ENCODE peak calls at places on chromosomes 2 and 18, in seven cellular contexts. C is brain microvascular endothelial cell, N is PC-3, L is cardiac muscle cell, U is astrocyte, T is neuronal stem cell, Q is WERI-Rb-1. Y is an unnamed sample.

GRCh38 chr18:59664329-59664728 is 32.9 kb downstream of the CCBE1 start:
- DNase-seq in C (no peak), N (no peak), L (no peak), U (no peak), T (no peak), Q (no peak), Y (no peak)

GRCh38 chr2:74890711-74891110 is 56.8 kb downstream of the HK2 start:
- DNase-seq in C (no peak), N (no peak), L (no peak), U (no peak), T (no peak), Q (no peak), Y (no peak)

GRCh38 chr2:33304032-33304864 is 172.2 kb upstream of the RASGRP3 start:
- DNase-seq in C (no peak), N (peak; percentile 78), L (no peak), U (no peak), T (no peak), Q (no peak), Y (no peak)

GRCh38 chr2:100628506-100628905 is 65.7 kb downstream of the PDCL3 start:
- DNase-seq in C (no peak), N (no peak), L (no peak), U (no peak), T (no peak), Q (no peak), Y (no peak)

GRCh38 chr2:74573747-74574562 is 19.4 kb downstream of the DOK1 start:
- DNase-seq in C (peak; percentile 68), N (peak; percentile 72), L (no peak), U (no peak), T (no peak), Q (no peak), Y (no peak)

GRCh38 chr2:88739985-88740600 is 48.6 kb downstream of the RPIA start:
- DNase-seq in C (peak; percentile 74), N (peak; percentile 80), L (peak; percentile 74), U (peak; percentile 31), T (peak; percentile 65), Q (peak; percentile 65), Y (peak; percentile 83)

GRCh38 chr2:219946021-219946420 is 318.6 kb downstream of the SLC4A3 start:
- DNase-seq in C (no peak), N (no peak), L (no peak), U (no peak), T (no peak), Q (no peak), Y (no peak)

GRCh38 chr2:30178618-30179404 is 32.0 kb downstream of the YPEL5 start:
- DNase-seq in C (peak; percentile 34), N (no peak), L (no peak), U (no peak), T (no peak), Q (no peak), Y (no peak)

GRCh38 chr2:240285725-240286124 is 145.3 kb upstream of the OTOS start:
- DNase-seq in C (no peak), N (no peak), L (no peak), U (no peak), T (no peak), Q (no peak), Y (no peak)

GRCh38 chr2:128379021-128380005 is 60.6 kb upstream of the HS6ST1 start:
- DNase-seq in C (peak; percentile 24), N (no peak), L (no peak), U (peak; percentile 42), T (peak; percentile 68), Q (no peak), Y (peak; percentile 44)

GRCh38 chr2:232798156-232798555 is 21.8 kb upstream of the KCNJ13 start:
- DNase-seq in C (no peak), N (no peak), L (no peak), U (no peak), T (no peak), Q (no peak), Y (no peak)

GRCh38 chr2:111972955-111973565 is 74.7 kb downstream of the MERTK start:
- DNase-seq in C (no peak), N (peak; percentile 62), L (peak; percentile 13), U (no peak), T (no peak), Q (no peak), Y (no peak)

GRCh38 chr2:42141687-42142475 is 27.3 kb upstream of the EML4 start:
- DNase-seq in C (peak; percentile 96), N (peak; percentile 60), L (peak; percentile 30), U (peak; percentile 93), T (no peak), Q (no peak), Y (peak; percentile 82)

GRCh38 chr18:54752185-54752584 is 76.1 kb upstream of the RAB27B start:
- DNase-seq in C (no peak), N (no peak), L (no peak), U (no peak), T (no peak), Q (no peak), Y (no peak)

GRCh38 chr2:241302759-241303651 is 12.5 kb downstream of the HDLBP start:
- DNase-seq in C (no peak), N (no peak), L (peak; percentile 53), U (no peak), T (no peak), Q (no peak), Y (no peak)

GRCh38 chr2:241157841-241158545 is 7.7 kb downstream of the PPP1R7 start:
- DNase-seq in C (peak; percentile 84), N (no peak), L (no peak), U (peak; percentile 25), T (no peak), Q (no peak), Y (no peak)

GRCh38 chr2:64260817-64261216 is 116.6 kb upstream of the PELI1 start:
- DNase-seq in C (no peak), N (no peak), L (no peak), U (no peak), T (no peak), Q (no peak), Y (no peak)

GRCh38 chr2:222423632-222424280 is 587 bp upstream of the SGPP2 start:
- DNase-seq in C (no peak), N (no peak), L (no peak), U (no peak), T (no peak), Q (no peak), Y (no peak)

GRCh38 chr18:35386600-35387366 is 9.6 kb upstream of the ZNF396 start:
- DNase-seq in C (peak; percentile 76), N (peak; percentile 66), L (peak; percentile 85), U (peak; percentile 59), T (peak; percentile 72), Q (peak; percentile 66), Y (peak; percentile 74)

GRCh38 chr18:2917255-2918047 is 70.6 kb downstream of the EMILIN2 start:
- DNase-seq in C (no peak), N (no peak), L (no peak), U (no peak), T (no peak), Q (no peak), Y (no peak)

GRCh38 chr2:176082885-176083731 is 654 bp downstream of the EVX2 start:
- DNase-seq in C (no peak), N (no peak), L (peak; percentile 47), U (no peak), T (no peak), Q (no peak), Y (no peak)
- H3K27me3 ChIP-seq in C (peaks cover 95% of the 10 kb centered on the region), N (peaks cover 34% of the 10 kb centered on the region), L (peaks cover 100% of the 10 kb centered on the region), U (peaks cover 94% of the 10 kb centered on the region), T (peaks cover 100% of the 10 kb centered on the region), Q (peaks cover 94% of the 10 kb centered on the region), Y (peaks cover 79% of the 10 kb centered on the region)

DNA sequence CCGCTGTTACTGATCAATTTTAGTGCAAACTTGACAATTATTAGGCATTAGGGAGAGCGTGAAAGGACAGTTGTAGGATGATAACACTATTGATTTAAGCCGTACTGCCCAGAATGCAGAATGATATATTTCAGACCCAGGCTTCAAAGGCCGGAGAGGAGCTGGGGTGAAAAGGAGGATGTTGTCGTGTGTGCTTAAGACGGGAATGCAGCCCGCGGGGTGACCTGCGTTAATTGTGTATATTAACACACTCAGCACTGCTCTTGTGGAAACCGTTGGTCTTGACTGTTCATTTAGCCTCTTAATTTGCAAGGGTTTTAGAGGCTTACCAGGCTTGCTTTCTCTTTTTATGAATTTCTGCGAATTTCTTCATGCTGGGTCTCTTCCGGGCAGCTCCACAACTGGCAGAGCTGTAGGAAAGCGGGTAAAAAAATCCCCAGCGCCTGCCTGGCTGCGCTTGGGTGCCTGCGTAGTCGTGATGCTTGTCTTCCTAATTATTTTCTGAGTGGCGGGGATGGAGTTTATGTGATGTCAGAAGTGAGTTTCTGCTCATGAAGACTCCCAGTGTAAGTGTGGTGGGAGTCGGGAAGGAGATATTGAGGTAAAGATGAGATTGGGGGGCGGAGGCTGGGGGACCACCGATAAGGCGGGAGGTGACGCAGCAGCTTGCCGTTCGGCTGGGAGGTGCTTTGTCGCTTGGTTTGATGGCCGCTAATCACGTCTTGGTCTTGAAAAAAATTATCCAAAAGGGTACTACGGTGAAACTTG is 229.7 kb downstream of the LDLRAD4 start:
- DNase-seq in C (no peak), N (no peak), L (no peak), U (no peak), T (no peak), Q (peak; percentile 17), Y (no peak)
- H3K4me3 ChIP-seq in C (no peak overlapping the region), N (no peak overlapping the region), L (no peak overlapping the region), U (peak overlapping the region; percentile 22), T (no peak overlapping the region), Q (peak overlapping the region; percentile 16), Y (no peak overlapping the region)

GRCh38 chr2:69524799-69525198 is 87.6 kb upstream of the NFU1 start:
- DNase-seq in C (no peak), N (no peak), L (no peak), U (no peak), T (no peak), Q (no peak), Y (peak; percentile 84)

GRCh38 chr2:69521747-69522146 is 84.5 kb upstream of the NFU1 start:
- DNase-seq in C (no peak), N (no peak), L (no peak), U (no peak), T (no peak), Q (no peak), Y (no peak)

GRCh38 chr2:69531186-69531585 is 94.0 kb upstream of the NFU1 start:
- DNase-seq in C (no peak), N (no peak), L (no peak), U (no peak), T (no peak), Q (no peak), Y (no peak)

DNA sequence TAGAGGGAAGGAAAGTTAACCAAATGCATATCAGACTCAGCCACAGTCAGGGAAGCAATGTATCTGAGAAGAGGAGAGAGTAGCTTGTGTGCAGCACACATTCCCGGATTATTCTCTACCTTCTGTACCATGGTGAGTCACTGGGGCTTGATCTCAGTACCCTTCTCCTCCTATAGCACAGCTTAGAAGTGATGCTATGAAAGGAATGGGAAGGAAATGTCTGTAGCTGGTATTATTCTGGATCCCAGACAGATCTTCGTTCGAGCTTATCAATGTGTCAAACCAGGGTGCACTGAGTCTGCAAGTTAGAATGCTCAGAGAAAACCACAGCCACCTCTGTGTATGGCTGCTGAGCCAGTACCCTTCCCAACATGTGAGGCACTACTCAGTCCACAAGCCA is 88.0 kb upstream of the NFU1 start:
- DNase-seq in C (peak; percentile 64), N (no peak), L (no peak), U (peak; percentile 68), T (no peak), Q (no peak), Y (no peak)
- H3K36me3 ChIP-seq in C (peaks cover 52% of the 10 kb centered on the region), N (peaks cover 9% of the 10 kb centered on the region), L (peaks cover 70% of the 10 kb centered on the region), U (peaks cover 57% of the 10 kb centered on the region), T (peaks cover 83% of the 10 kb centered on the region), Q (peaks cover 21% of the 10 kb centered on the region), Y (no peaks in the 10 kb centered on the region)

DNA sequence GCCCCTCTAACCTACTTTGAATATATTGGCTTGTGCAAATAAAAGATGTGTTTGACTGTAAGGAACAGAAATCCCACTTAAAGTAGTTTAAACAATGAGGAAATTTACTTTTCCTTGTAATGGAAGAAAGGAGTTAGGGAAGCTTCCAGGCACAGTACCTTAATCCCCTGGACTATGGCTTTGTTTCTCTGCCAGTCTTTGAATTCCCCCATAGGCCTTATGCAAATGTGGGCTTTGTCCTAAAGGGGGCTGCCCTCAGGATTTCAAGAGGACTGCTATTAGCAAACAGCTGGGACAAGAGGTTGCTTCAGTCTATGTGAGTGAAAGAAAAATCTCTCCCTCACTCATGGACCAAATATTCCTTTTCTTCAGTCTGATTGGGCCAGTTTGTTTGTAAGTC is 255.1 kb upstream of the THSD7B start:
- DNase-seq in C (no peak), N (no peak), L (no peak), U (no peak), T (peak; percentile 71), Q (no peak), Y (peak; percentile 94)
- H3K27me3 ChIP-seq in C (no peaks in the 10 kb centered on the region), N (peaks cover 8% of the 10 kb centered on the region), L (peaks cover 18% of the 10 kb centered on the region), U (no peaks in the 10 kb centered on the region), T (no peaks in the 10 kb centered on the region), Q (no peaks in the 10 kb centered on the region), Y (peaks cover 6% of the 10 kb centered on the region)

Y was measured in HAP-1.